ENCODE peak calls at places on chromosomes 6 and 20, in seven cellular contexts. One of them, this sample, is unnamed.

GRCh38 chr20:31870703-31871601 is 518 bp downstream of the TTLL9 start:
- DNase-seq in right cardiac atrium: peak; percentile 60
- DNase-seq in endodermal cell: peak; percentile 58
- DNase-seq in tibial artery: no peak
- DNase-seq in fibroblast of lung: no peak
- DNase-seq in adrenal gland: peak; percentile 31
- DNase-seq in breast epithelium: no peak
- DNase-seq in this sample: peak; percentile 64

GRCh38 chr20:1835126-1835525 is 60.1 kb upstream of the SIRPA start:
- DNase-seq in breast epithelium: no peak
- DNase-seq in right cardiac atrium: no peak
- DNase-seq in adrenal gland: no peak
- DNase-seq in fibroblast of lung: no peak
- DNase-seq in tibial artery: no peak
- DNase-seq in endodermal cell: no peak
- DNase-seq in this sample: no peak

GRCh38 chr20:54585222-54585621 is 109.8 kb downstream of the DOK5 start:
- DNase-seq in tibial artery: no peak
- DNase-seq in right cardiac atrium: no peak
- DNase-seq in adrenal gland: no peak
- DNase-seq in fibroblast of lung: no peak
- DNase-seq in endodermal cell: no peak
- DNase-seq in breast epithelium: no peak
- DNase-seq in this sample: no peak

GRCh38 chr6:13328875-13329183 is 492 bp upstream of the TBC1D7 start:
- DNase-seq in endodermal cell: no peak
- DNase-seq in fibroblast of lung: no peak
- DNase-seq in tibial artery: no peak
- DNase-seq in adrenal gland: no peak
- DNase-seq in right cardiac atrium: no peak
- DNase-seq in breast epithelium: no peak
- DNase-seq in this sample: no peak

GRCh38 chr6:33018904-33019303 is 9.5 kb upstream of the HLA-DOA start:
- DNase-seq in right cardiac atrium: peak; percentile 75
- DNase-seq in tibial artery: peak; percentile 79
- DNase-seq in fibroblast of lung: no peak
- DNase-seq in endodermal cell: no peak
- DNase-seq in adrenal gland: peak; percentile 82
- DNase-seq in breast epithelium: peak; percentile 35
- DNase-seq in this sample: peak; percentile 76

GRCh38 chr6:12882761-12883290 is 166.3 kb downstream of the PHACTR1 start:
- DNase-seq in right cardiac atrium: no peak
- DNase-seq in breast epithelium: no peak
- DNase-seq in adrenal gland: no peak
- DNase-seq in tibial artery: no peak
- DNase-seq in fibroblast of lung: no peak
- DNase-seq in endodermal cell: no peak
- DNase-seq in this sample: no peak

GRCh38 chr20:44399446-44399845 is 43.9 kb downstream of the HNF4A start:
- DNase-seq in adrenal gland: no peak
- DNase-seq in endodermal cell: peak; percentile 17
- DNase-seq in fibroblast of lung: no peak
- DNase-seq in right cardiac atrium: no peak
- DNase-seq in breast epithelium: no peak
- DNase-seq in tibial artery: no peak
- DNase-seq in this sample: no peak

GRCh38 chr20:24614341-24614740 is 144.9 kb downstream of the SYNDIG1 start:
- DNase-seq in fibroblast of lung: no peak
- DNase-seq in endodermal cell: no peak
- DNase-seq in right cardiac atrium: no peak
- DNase-seq in tibial artery: no peak
- DNase-seq in adrenal gland: no peak
- DNase-seq in breast epithelium: no peak
- DNase-seq in this sample: no peak

GRCh38 chr6:170454512-170455285 is 98.4 kb downstream of the PSMB1 start:
- DNase-seq in fibroblast of lung: no peak
- DNase-seq in breast epithelium: no peak
- DNase-seq in adrenal gland: no peak
- DNase-seq in endodermal cell: peak; percentile 48
- DNase-seq in tibial artery: no peak
- DNase-seq in right cardiac atrium: no peak
- DNase-seq in this sample: no peak

GRCh38 chr6:42914546-42914945 is 1.3 kb upstream of the PTCRA start:
- DNase-seq in endodermal cell: no peak
- DNase-seq in tibial artery: no peak
- DNase-seq in right cardiac atrium: no peak
- DNase-seq in breast epithelium: no peak
- DNase-seq in fibroblast of lung: no peak
- DNase-seq in adrenal gland: no peak
- DNase-seq in this sample: no peak

GRCh38 chr6:168239374-168239773 is 80.2 kb downstream of the DACT2 start:
- DNase-seq in adrenal gland: no peak
- DNase-seq in tibial artery: no peak
- DNase-seq in endodermal cell: no peak
- DNase-seq in right cardiac atrium: no peak
- DNase-seq in breast epithelium: no peak
- DNase-seq in fibroblast of lung: peak; percentile 6
- DNase-seq in this sample: no peak

GRCh38 chr6:37051138-37052026 is 45.9 kb downstream of the FGD2 start:
- DNase-seq in fibroblast of lung: peak; percentile 58
- DNase-seq in right cardiac atrium: peak; percentile 97
- DNase-seq in adrenal gland: peak; percentile 90
- DNase-seq in breast epithelium: peak; percentile 81
- DNase-seq in tibial artery: peak; percentile 87
- DNase-seq in endodermal cell: peak; percentile 97
- DNase-seq in this sample: peak; percentile 86

GRCh38 chr6:132817554-132818403 is 3.4 kb downstream of the RPS12 start:
- DNase-seq in adrenal gland: no peak
- DNase-seq in breast epithelium: no peak
- DNase-seq in tibial artery: no peak
- DNase-seq in right cardiac atrium: no peak
- DNase-seq in endodermal cell: no peak
- DNase-seq in fibroblast of lung: no peak
- DNase-seq in this sample: no peak

GRCh38 chr6:19289408-19289967 is 547.7 kb upstream of the ID4 start:
- DNase-seq in fibroblast of lung: no peak
- DNase-seq in tibial artery: no peak
- DNase-seq in right cardiac atrium: no peak
- DNase-seq in endodermal cell: no peak
- DNase-seq in breast epithelium: no peak
- DNase-seq in adrenal gland: no peak
- DNase-seq in this sample: no peak

GRCh38 chr6:37838209-37838921 is 18.8 kb downstream of the ZFAND3 start:
- DNase-seq in fibroblast of lung: no peak
- DNase-seq in endodermal cell: no peak
- DNase-seq in tibial artery: no peak
- DNase-seq in right cardiac atrium: no peak
- DNase-seq in breast epithelium: no peak
- DNase-seq in adrenal gland: no peak
- DNase-seq in this sample: no peak

GRCh38 chr6:10030942-10031537 is 383.8 kb downstream of the TFAP2A start:
- DNase-seq in tibial artery: no peak
- DNase-seq in fibroblast of lung: no peak
- DNase-seq in breast epithelium: no peak
- DNase-seq in endodermal cell: no peak
- DNase-seq in right cardiac atrium: no peak
- DNase-seq in adrenal gland: no peak
- DNase-seq in this sample: no peak

GRCh38 chr6:10028202-10028601 is 386.7 kb downstream of the TFAP2A start:
- DNase-seq in tibial artery: no peak
- DNase-seq in right cardiac atrium: no peak
- DNase-seq in breast epithelium: no peak
- DNase-seq in fibroblast of lung: no peak
- DNase-seq in adrenal gland: no peak
- DNase-seq in endodermal cell: no peak
- DNase-seq in this sample: no peak

GRCh38 chr6:10033223-10033829 is 381.5 kb downstream of the TFAP2A start:
- DNase-seq in breast epithelium: no peak
- DNase-seq in endodermal cell: peak; percentile 52
- DNase-seq in right cardiac atrium: no peak
- DNase-seq in adrenal gland: no peak
- DNase-seq in tibial artery: no peak
- DNase-seq in fibroblast of lung: peak; percentile 46
- DNase-seq in this sample: no peak
- H3K27ac ChIP-seq in breast epithelium: no peak overlapping the region
- H3K27ac ChIP-seq in endodermal cell: no peak overlapping the region
- H3K27ac ChIP-seq in right cardiac atrium: no peak overlapping the region
- H3K27ac ChIP-seq in adrenal gland: no peak overlapping the region
- H3K27ac ChIP-seq in tibial artery: no peak overlapping the region
- H3K27ac ChIP-seq in fibroblast of lung: no peak overlapping the region
- H3K27ac ChIP-seq in this sample: no peak overlapping the region

GRCh38 chr6:108763931-108764579 is 84.2 kb upstream of the ARMC2 start:
- DNase-seq in fibroblast of lung: no peak
- DNase-seq in endodermal cell: no peak
- DNase-seq in right cardiac atrium: no peak
- DNase-seq in adrenal gland: no peak
- DNase-seq in breast epithelium: no peak
- DNase-seq in tibial artery: no peak
- DNase-seq in this sample: no peak

GRCh38 chr6:108765495-108765894 is 82.7 kb upstream of the ARMC2 start:
- DNase-seq in breast epithelium: no peak
- DNase-seq in adrenal gland: no peak
- DNase-seq in fibroblast of lung: no peak
- DNase-seq in tibial artery: no peak
- DNase-seq in right cardiac atrium: no peak
- DNase-seq in endodermal cell: no peak
- DNase-seq in this sample: no peak

GRCh38 chr6:108762394-108762793 is 85.8 kb upstream of the ARMC2 start:
- DNase-seq in tibial artery: no peak
- DNase-seq in breast epithelium: no peak
- DNase-seq in endodermal cell: no peak
- DNase-seq in fibroblast of lung: no peak
- DNase-seq in adrenal gland: no peak
- DNase-seq in right cardiac atrium: no peak
- DNase-seq in this sample: no peak

GRCh38 chr6:108766419-108766818 is 81.8 kb upstream of the ARMC2 start:
- DNase-seq in right cardiac atrium: no peak
- DNase-seq in tibial artery: no peak
- DNase-seq in breast epithelium: no peak
- DNase-seq in fibroblast of lung: no peak
- DNase-seq in endodermal cell: no peak
- DNase-seq in adrenal gland: no peak
- DNase-seq in this sample: no peak

GRCh38 chr6:108764580-108764950 is 83.7 kb upstream of the ARMC2 start:
- DNase-seq in breast epithelium: no peak
- DNase-seq in endodermal cell: no peak
- DNase-seq in right cardiac atrium: no peak
- DNase-seq in tibial artery: no peak
- DNase-seq in adrenal gland: no peak
- DNase-seq in fibroblast of lung: no peak
- DNase-seq in this sample: no peak
- H3K4me1 ChIP-seq in breast epithelium: no peaks in the 10 kb centered on the region
- H3K4me1 ChIP-seq in endodermal cell: no peaks in the 10 kb centered on the region
- H3K4me1 ChIP-seq in right cardiac atrium: peaks cover 9% of the 10 kb centered on the region
- H3K4me1 ChIP-seq in tibial artery: peaks cover 7% of the 10 kb centered on the region
- H3K4me1 ChIP-seq in adrenal gland: peaks cover 8% of the 10 kb centered on the region
- H3K4me1 ChIP-seq in fibroblast of lung: no peaks in the 10 kb centered on the region
- H3K4me1 ChIP-seq in this sample: no peaks in the 10 kb centered on the region

DNA sequence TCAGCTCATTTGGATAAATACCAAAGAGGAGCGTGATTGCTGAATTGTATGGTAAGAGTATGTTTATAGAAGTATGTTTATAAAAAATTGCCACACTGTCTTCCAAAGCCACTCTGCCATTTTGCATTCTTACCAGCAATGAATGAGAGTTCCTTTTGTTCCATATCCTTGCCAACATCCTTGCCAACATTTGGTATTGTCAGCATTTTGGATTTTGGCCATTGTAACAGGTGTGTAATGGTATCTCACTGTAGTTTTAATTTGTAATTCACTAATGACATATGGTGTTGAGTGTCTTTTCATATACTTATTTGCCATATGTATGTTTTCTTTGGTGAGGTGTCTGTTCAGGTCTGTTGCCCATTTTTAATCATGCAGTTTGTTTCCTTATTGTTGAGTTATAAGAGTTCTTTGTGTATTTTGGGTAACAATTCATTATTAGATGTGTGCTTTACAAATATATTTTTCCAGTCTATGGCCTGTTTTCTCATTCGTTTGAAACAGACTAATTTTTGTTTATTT is 520.2 kb upstream of the SOX4 start:
- DNase-seq in fibroblast of lung: no peak
- DNase-seq in breast epithelium: no peak
- DNase-seq in tibial artery: no peak
- DNase-seq in adrenal gland: no peak
- DNase-seq in right cardiac atrium: no peak
- DNase-seq in endodermal cell: no peak
- DNase-seq in this sample: no peak
- H3K9me3 ChIP-seq in fibroblast of lung: no peaks in the 10 kb centered on the region
- H3K9me3 ChIP-seq in breast epithelium: no peaks in the 10 kb centered on the region
- H3K9me3 ChIP-seq in tibial artery: no peaks in the 10 kb centered on the region
- H3K9me3 ChIP-seq in adrenal gland: no peaks in the 10 kb centered on the region
- H3K9me3 ChIP-seq in right cardiac atrium: no peaks in the 10 kb centered on the region
- H3K9me3 ChIP-seq in endodermal cell: peaks cover 36% of the 10 kb centered on the region
- H3K9me3 ChIP-seq in this sample: no peaks in the 10 kb centered on the region

GRCh38 chr20:36591281-36591680 is 14.3 kb upstream of the RAB5IF start:
- DNase-seq in right cardiac atrium: no peak
- DNase-seq in fibroblast of lung: no peak
- DNase-seq in breast epithelium: no peak
- DNase-seq in adrenal gland: no peak
- DNase-seq in tibial artery: no peak
- DNase-seq in endodermal cell: no peak
- DNase-seq in this sample: no peak

GRCh38 chr20:36593347-36593746 is 12.2 kb upstream of the RAB5IF start:
- DNase-seq in breast epithelium: no peak
- DNase-seq in fibroblast of lung: no peak
- DNase-seq in right cardiac atrium: no peak
- DNase-seq in tibial artery: no peak
- DNase-seq in adrenal gland: no peak
- DNase-seq in endodermal cell: no peak
- DNase-seq in this sample: no peak

GRCh38 chr20:36587388-36588136 is 14.2 kb downstream of the TGIF2 start:
- DNase-seq in endodermal cell: no peak
- DNase-seq in right cardiac atrium: no peak
- DNase-seq in breast epithelium: no peak
- DNase-seq in tibial artery: no peak
- DNase-seq in fibroblast of lung: no peak
- DNase-seq in adrenal gland: peak; percentile 63
- DNase-seq in this sample: no peak

DNA sequence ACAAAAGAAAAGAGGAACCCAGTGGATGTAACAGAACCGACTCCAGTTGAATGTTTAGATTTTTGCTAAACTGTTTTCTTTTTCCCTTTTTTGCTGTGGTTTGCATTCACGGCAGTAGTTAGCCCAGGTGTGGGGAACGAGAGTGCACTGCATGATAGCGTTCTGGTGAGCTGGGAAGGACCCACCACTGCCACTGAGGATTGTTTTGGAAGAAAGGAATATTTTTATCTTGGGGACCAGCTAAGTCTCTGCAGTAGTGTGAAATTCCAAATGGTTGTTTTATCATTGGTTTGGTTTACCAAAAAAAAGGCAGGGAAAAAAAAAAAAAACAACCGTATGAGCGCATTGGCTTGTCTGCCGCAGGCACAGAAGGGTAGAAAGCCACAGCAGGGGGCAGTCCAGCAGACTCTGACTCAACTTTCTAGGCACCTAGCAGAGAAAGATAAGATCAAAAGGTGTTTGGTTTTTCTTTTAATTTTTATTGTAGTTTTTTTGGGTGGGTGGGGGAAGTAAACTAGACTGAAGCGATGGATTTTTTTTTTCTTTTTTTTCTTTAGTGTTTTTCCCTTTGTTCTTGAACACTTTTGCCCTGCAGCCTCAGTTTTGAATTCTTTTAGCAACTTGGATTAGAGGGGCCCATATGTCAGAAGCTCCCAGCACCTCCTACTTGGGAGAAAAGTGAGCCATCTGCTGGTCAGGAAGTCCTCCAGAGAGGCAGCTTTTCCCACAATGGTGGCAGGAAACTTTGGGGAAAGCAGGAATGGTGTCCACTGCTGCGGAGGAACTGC is 13.5 kb upstream of the RAB5IF start:
- DNase-seq in right cardiac atrium: no peak
- DNase-seq in adrenal gland: no peak
- DNase-seq in breast epithelium: no peak
- DNase-seq in fibroblast of lung: no peak
- DNase-seq in tibial artery: no peak
- DNase-seq in endodermal cell: peak; percentile 64
- DNase-seq in this sample: peak; percentile 27
- H3K27ac ChIP-seq in right cardiac atrium: no peak overlapping the region
- H3K27ac ChIP-seq in adrenal gland: no peak overlapping the region
- H3K27ac ChIP-seq in breast epithelium: no peak overlapping the region
- H3K27ac ChIP-seq in fibroblast of lung: no peak overlapping the region
- H3K27ac ChIP-seq in tibial artery: no peak overlapping the region
- H3K27ac ChIP-seq in endodermal cell: peak overlapping the region; percentile 34
- H3K27ac ChIP-seq in this sample: no peak overlapping the region

This sample was measured in small intestine.